ENCODE peak calls at places on chromosomes 6 and 20, in five cellular contexts. One of them, this sample, is unnamed.
A peak's percentile ranks its signal among the peaks of the same experiment; 100 is the strongest.

GRCh38 chr6:160691617-160692016 is 10.4 kb upstream of the PLG start:
- DNase-seq in GM12865: no peak
- DNase-seq in dermis microvascular lymphatic vessel endothelial cell: no peak
- DNase-seq in Kasumi-1: no peak
- DNase-seq in NCI-H1105 treated with DMSO at 0.1 percent for 48 hours: no peak
- DNase-seq in this sample: no peak

GRCh38 chr6:108944707-108945685 is 96.8 kb downstream of the ARMC2 start:
- DNase-seq in GM12865: no peak
- DNase-seq in dermis microvascular lymphatic vessel endothelial cell: no peak
- DNase-seq in Kasumi-1: no peak
- DNase-seq in NCI-H1105 treated with DMSO at 0.1 percent for 48 hours: no peak
- DNase-seq in this sample: no peak

GRCh38 chr6:136526196-136526930 is 23.9 kb downstream of the MAP7 start:
- DNase-seq in GM12865: no peak
- DNase-seq in dermis microvascular lymphatic vessel endothelial cell: no peak
- DNase-seq in Kasumi-1: peak; percentile 89
- DNase-seq in NCI-H1105 treated with DMSO at 0.1 percent for 48 hours: no peak
- DNase-seq in this sample: peak; percentile 36

GRCh38 chr20:33568378-33569289 is 78.7 kb downstream of the CBFA2T2 start:
- DNase-seq in GM12865: no peak
- DNase-seq in dermis microvascular lymphatic vessel endothelial cell: peak; percentile 45
- DNase-seq in Kasumi-1: no peak
- DNase-seq in NCI-H1105 treated with DMSO at 0.1 percent for 48 hours: peak; percentile 99
- DNase-seq in this sample: peak; percentile 94

GRCh38 chr6:72857791-72858190 is 235.9 kb downstream of the KCNQ5 start:
- DNase-seq in GM12865: no peak
- DNase-seq in dermis microvascular lymphatic vessel endothelial cell: no peak
- DNase-seq in Kasumi-1: no peak
- DNase-seq in NCI-H1105 treated with DMSO at 0.1 percent for 48 hours: no peak
- DNase-seq in this sample: no peak

GRCh38 chr20:51680067-51680749 is 88.0 kb downstream of the ATP9A start:
- DNase-seq in GM12865: no peak
- DNase-seq in dermis microvascular lymphatic vessel endothelial cell: no peak
- DNase-seq in Kasumi-1: no peak
- DNase-seq in NCI-H1105 treated with DMSO at 0.1 percent for 48 hours: peak; percentile 36
- DNase-seq in this sample: no peak

GRCh38 chr20:32577023-32577422 is 8.1 kb downstream of the NOL4L start:
- DNase-seq in GM12865: no peak
- DNase-seq in dermis microvascular lymphatic vessel endothelial cell: no peak
- DNase-seq in Kasumi-1: no peak
- DNase-seq in NCI-H1105 treated with DMSO at 0.1 percent for 48 hours: no peak
- DNase-seq in this sample: no peak

GRCh38 chr6:98686008-98686601 is 148.3 kb upstream of the POU3F2 start:
- DNase-seq in GM12865: no peak
- DNase-seq in dermis microvascular lymphatic vessel endothelial cell: no peak
- DNase-seq in Kasumi-1: no peak
- DNase-seq in NCI-H1105 treated with DMSO at 0.1 percent for 48 hours: no peak
- DNase-seq in this sample: no peak

GRCh38 chr6:145214570-145214969 is 520.8 kb downstream of the EPM2A start:
- DNase-seq in GM12865: peak; percentile 52
- DNase-seq in dermis microvascular lymphatic vessel endothelial cell: peak; percentile 20
- DNase-seq in Kasumi-1: peak; percentile 26
- DNase-seq in NCI-H1105 treated with DMSO at 0.1 percent for 48 hours: peak; percentile 59
- DNase-seq in this sample: peak; percentile 5

GRCh38 chr6:39791311-39791710 is 865 bp upstream of the DAAM2 start:
- DNase-seq in GM12865: no peak
- DNase-seq in dermis microvascular lymphatic vessel endothelial cell: no peak
- DNase-seq in Kasumi-1: no peak
- DNase-seq in NCI-H1105 treated with DMSO at 0.1 percent for 48 hours: peak; percentile 11
- DNase-seq in this sample: no peak

GRCh38 chr6:167930300-167930699 is 67.2 kb upstream of the KIF25 start:
- DNase-seq in GM12865: no peak
- DNase-seq in dermis microvascular lymphatic vessel endothelial cell: no peak
- DNase-seq in Kasumi-1: no peak
- DNase-seq in NCI-H1105 treated with DMSO at 0.1 percent for 48 hours: no peak
- DNase-seq in this sample: no peak

GRCh38 chr6:71608646-71609045 is 277.7 kb upstream of the RIMS1 start:
- DNase-seq in GM12865: no peak
- DNase-seq in dermis microvascular lymphatic vessel endothelial cell: no peak
- DNase-seq in Kasumi-1: no peak
- DNase-seq in NCI-H1105 treated with DMSO at 0.1 percent for 48 hours: no peak
- DNase-seq in this sample: no peak

GRCh38 chr6:12653396-12653910 is 63.1 kb upstream of the PHACTR1 start:
- DNase-seq in GM12865: no peak
- DNase-seq in dermis microvascular lymphatic vessel endothelial cell: no peak
- DNase-seq in Kasumi-1: peak; percentile 86
- DNase-seq in NCI-H1105 treated with DMSO at 0.1 percent for 48 hours: no peak
- DNase-seq in this sample: no peak

GRCh38 chr20:20668639-20669038 is 43.8 kb downstream of the RALGAPA2 start:
- DNase-seq in GM12865: peak; percentile 76
- DNase-seq in dermis microvascular lymphatic vessel endothelial cell: no peak
- DNase-seq in Kasumi-1: peak; percentile 65
- DNase-seq in NCI-H1105 treated with DMSO at 0.1 percent for 48 hours: no peak
- DNase-seq in this sample: no peak

GRCh38 chr20:59033616-59034165 is 1.6 kb upstream of the ATP5F1E start:
- DNase-seq in GM12865: no peak
- DNase-seq in dermis microvascular lymphatic vessel endothelial cell: no peak
- DNase-seq in Kasumi-1: no peak
- DNase-seq in NCI-H1105 treated with DMSO at 0.1 percent for 48 hours: peak; percentile 99
- DNase-seq in this sample: no peak

GRCh38 chr6:55562318-55562717 is 16.7 kb downstream of the HMGCLL1 start:
- DNase-seq in GM12865: no peak
- DNase-seq in dermis microvascular lymphatic vessel endothelial cell: no peak
- DNase-seq in Kasumi-1: no peak
- DNase-seq in NCI-H1105 treated with DMSO at 0.1 percent for 48 hours: no peak
- DNase-seq in this sample: no peak

GRCh38 chr6:150409576-150410066 is 40.8 kb downstream of the IYD start:
- DNase-seq in GM12865: peak; percentile 6
- DNase-seq in dermis microvascular lymphatic vessel endothelial cell: no peak
- DNase-seq in Kasumi-1: peak; percentile 35
- DNase-seq in NCI-H1105 treated with DMSO at 0.1 percent for 48 hours: peak; percentile 88
- DNase-seq in this sample: no peak

GRCh38 chr6:28606424-28607391 is 81.0 kb downstream of the GPX5 start:
- DNase-seq in GM12865: peak; percentile 75
- DNase-seq in dermis microvascular lymphatic vessel endothelial cell: peak; percentile 25
- DNase-seq in Kasumi-1: peak; percentile 65
- DNase-seq in NCI-H1105 treated with DMSO at 0.1 percent for 48 hours: peak; percentile 96
- DNase-seq in this sample: peak; percentile 90

GRCh38 chr6:157823001-157823522 is at the start of gene SNX9:
- DNase-seq in GM12865: peak; percentile 59
- DNase-seq in dermis microvascular lymphatic vessel endothelial cell: peak; percentile 46
- DNase-seq in Kasumi-1: peak; percentile 51
- DNase-seq in NCI-H1105 treated with DMSO at 0.1 percent for 48 hours: peak; percentile 28
- DNase-seq in this sample: peak; percentile 2

GRCh38 chr6:44935693-44936300 is 392.3 kb upstream of the RUNX2 start:
- DNase-seq in GM12865: no peak
- DNase-seq in dermis microvascular lymphatic vessel endothelial cell: no peak
- DNase-seq in Kasumi-1: no peak
- DNase-seq in NCI-H1105 treated with DMSO at 0.1 percent for 48 hours: no peak
- DNase-seq in this sample: no peak

GRCh38 chr20:47377122-47377722 is 20.7 kb upstream of the ZMYND8 start:
- DNase-seq in GM12865: peak; percentile 38
- DNase-seq in dermis microvascular lymphatic vessel endothelial cell: no peak
- DNase-seq in Kasumi-1: no peak
- DNase-seq in NCI-H1105 treated with DMSO at 0.1 percent for 48 hours: peak; percentile 24
- DNase-seq in this sample: no peak

GRCh38 chr6:155349129-155349528 is 34.8 kb upstream of the TFB1M start:
- DNase-seq in GM12865: no peak
- DNase-seq in dermis microvascular lymphatic vessel endothelial cell: no peak
- DNase-seq in Kasumi-1: no peak
- DNase-seq in NCI-H1105 treated with DMSO at 0.1 percent for 48 hours: no peak
- DNase-seq in this sample: no peak

GRCh38 chr20:19850190-19850533 is 92.1 kb downstream of the RIN2 start:
- DNase-seq in GM12865: no peak
- DNase-seq in dermis microvascular lymphatic vessel endothelial cell: no peak
- DNase-seq in Kasumi-1: no peak
- DNase-seq in NCI-H1105 treated with DMSO at 0.1 percent for 48 hours: no peak
- DNase-seq in this sample: no peak

GRCh38 chr6:25874118-25874517 is at the start of gene SLC17A3:
- DNase-seq in GM12865: no peak
- DNase-seq in dermis microvascular lymphatic vessel endothelial cell: no peak
- DNase-seq in Kasumi-1: no peak
- DNase-seq in NCI-H1105 treated with DMSO at 0.1 percent for 48 hours: no peak
- DNase-seq in this sample: no peak

This sample was measured in COR-L47.